ENCODE peak calls at places on chromosomes 16 and 17, in ten cellular contexts. E, K, C, S, T, Q, D, F, Y and W are unnamed samples.

GRCh38 chr16:65415460-65415859 is 293.6 kb upstream of the CDH11 start:
- DNase-seq in Q (peak), Y (no peak), K (peak), F (no peak), T (peak), S (peak), D (no peak), E (no peak), C (no peak), W (peak)

GRCh38 chr16:85484337-85485295 is 128.5 kb upstream of the GSE1 start:
- DNase-seq in D (no peak), K (no peak), C (no peak), F (peak), Y (no peak), E (no peak), T (no peak), S (no peak), Q (no peak), W (no peak)

GRCh38 chr17:57542518-57542917 is 202.6 kb downstream of the CCDC182 start:
- DNase-seq in Q (no peak), C (no peak), T (no peak), Y (no peak), E (no peak), S (no peak), F (no peak), K (no peak), D (no peak), W (no peak)

GRCh38 chr17:72931163-72931562 is 161.3 kb downstream of the SLC39A11 start:
- DNase-seq in F (no peak), K (peak), S (no peak), C (no peak), Y (no peak), E (no peak), Q (no peak), T (no peak), D (no peak), W (no peak)

GRCh38 chr16:62853887-62854286 is 817.6 kb upstream of the CDH8 start:
- DNase-seq in F (no peak), Y (no peak), E (no peak), Q (no peak), D (no peak), K (no peak), T (no peak), C (no peak), S (no peak), W (no peak)

GRCh38 chr16:27847030-27847550 is 216.4 kb downstream of the GSG1L start:
- DNase-seq in E (no peak), Y (no peak), Q (peak), F (peak), T (peak), C (no peak), D (no peak), K (peak), S (no peak), W (peak)

GRCh38 chr17:58172369-58173071 is 5.7 kb downstream of the OR4D2 start:
- DNase-seq in S (peak), T (peak), Y (peak), K (peak), C (no peak), F (peak), D (no peak), Q (peak), E (no peak), W (peak)

GRCh38 chr17:1999557-2000251 is 25.4 kb downstream of the RTN4RL1 start:
- DNase-seq in E (peak), Q (no peak), D (no peak), K (peak), T (peak), F (peak), Y (peak), S (peak), C (peak), W (peak)

GRCh38 chr17:10316986-10317834 is 55.6 kb downstream of the MYH13 start:
- DNase-seq in K (peak), Q (peak), Y (no peak), D (no peak), C (peak), F (peak), E (peak), S (peak), T (peak), W (peak)

GRCh38 chr17:19263621-19264010 is 26.4 kb downstream of the EPN2 start:
- DNase-seq in S (peak), F (no peak), Q (peak), C (no peak), T (peak), Y (no peak), K (peak), D (no peak), E (no peak), W (peak)

GRCh38 chr17:44222112-44222869 is 2.8 kb upstream of the UBTF start:
- DNase-seq in C (peak), S (peak), Y (peak), K (peak), T (peak), D (no peak), E (peak), F (peak), Q (peak), W (peak)

GRCh38 chr17:50944054-50944901 is 78.1 kb upstream of the TOB1 start:
- DNase-seq in Q (peak), T (peak), K (peak), S (peak), F (peak), Y (peak), D (peak), C (peak), E (peak), W (no peak)

GRCh38 chr17:61310611-61311010 is 89.0 kb upstream of the TBX2 start:
- DNase-seq in K (no peak), Q (peak), S (no peak), Y (no peak), T (peak), E (no peak), D (no peak), F (no peak), C (no peak), W (peak)

GRCh38 chr16:59973966-59974365 is 1239.8 kb upstream of the GOT2 start:
- DNase-seq in Y (no peak), F (no peak), Q (peak), K (no peak), T (no peak), D (no peak), C (no peak), E (no peak), S (no peak), W (peak)

GRCh38 chr16:87119168-87119567 is 198.0 kb downstream of the C16orf95 start:
- DNase-seq in Q (no peak), T (no peak), E (no peak), C (no peak), F (no peak), D (no peak), S (no peak), K (no peak), Y (no peak), W (peak)